ENCODE peak calls at places on chromosomes 3 and 15, in ten cellular contexts. One of them, this sample, is unnamed.
A peak's percentile ranks its signal among the peaks of the same experiment; 100 is the strongest.

GRCh38 chr3:96814581-96815567 is at the start of gene EPHA6:
- DNase-seq in fibroblast of lung: no peak
- DNase-seq in spleen: peak; percentile 62
- DNase-seq in GM12865: no peak
- DNase-seq in endodermal cell: peak; percentile 73
- DNase-seq in breast epithelium: no peak
- DNase-seq in cardiac fibroblast: no peak
- DNase-seq in astrocyte: no peak
- DNase-seq in transverse colon: no peak
- DNase-seq in type B pancreatic cell: peak; percentile 71
- DNase-seq in this sample: no peak

GRCh38 chr15:63402498-63403253 is 21.0 kb upstream of the CA12 start:
- DNase-seq in fibroblast of lung: peak; percentile 63
- DNase-seq in spleen: no peak
- DNase-seq in GM12865: peak; percentile 30
- DNase-seq in endodermal cell: no peak
- DNase-seq in breast epithelium: no peak
- DNase-seq in cardiac fibroblast: peak; percentile 64
- DNase-seq in astrocyte: peak; percentile 13
- DNase-seq in transverse colon: no peak
- DNase-seq in type B pancreatic cell: no peak
- DNase-seq in this sample: no peak

GRCh38 chr15:70243686-70244540 is 146.2 kb upstream of the TLE3 start:
- DNase-seq in fibroblast of lung: no peak
- DNase-seq in spleen: peak; percentile 61
- DNase-seq in GM12865: no peak
- DNase-seq in endodermal cell: peak; percentile 33
- DNase-seq in breast epithelium: no peak
- DNase-seq in cardiac fibroblast: no peak
- DNase-seq in astrocyte: no peak
- DNase-seq in transverse colon: no peak
- DNase-seq in type B pancreatic cell: no peak
- DNase-seq in this sample: peak; percentile 30

GRCh38 chr15:101498731-101499480 is 9.4 kb upstream of the PCSK6 start:
- DNase-seq in fibroblast of lung: no peak
- DNase-seq in spleen: no peak
- DNase-seq in GM12865: no peak
- DNase-seq in endodermal cell: peak; percentile 36
- DNase-seq in breast epithelium: peak; percentile 10
- DNase-seq in cardiac fibroblast: no peak
- DNase-seq in astrocyte: no peak
- DNase-seq in transverse colon: no peak
- DNase-seq in type B pancreatic cell: no peak
- DNase-seq in this sample: peak; percentile 41

GRCh38 chr3:186247821-186248814 is 113.9 kb downstream of the DGKG start:
- DNase-seq in fibroblast of lung: no peak
- DNase-seq in spleen: no peak
- DNase-seq in GM12865: peak; percentile 20
- DNase-seq in endodermal cell: no peak
- DNase-seq in breast epithelium: no peak
- DNase-seq in cardiac fibroblast: no peak
- DNase-seq in astrocyte: peak; percentile 30
- DNase-seq in transverse colon: no peak
- DNase-seq in type B pancreatic cell: no peak
- DNase-seq in this sample: no peak

GRCh38 chr3:142929109-142929508 is 34.4 kb downstream of the PAQR9 start:
- DNase-seq in fibroblast of lung: peak; percentile 24
- DNase-seq in spleen: no peak
- DNase-seq in GM12865: peak; percentile 73
- DNase-seq in endodermal cell: peak; percentile 84
- DNase-seq in breast epithelium: no peak
- DNase-seq in cardiac fibroblast: peak; percentile 49
- DNase-seq in astrocyte: no peak
- DNase-seq in transverse colon: peak; percentile 65
- DNase-seq in type B pancreatic cell: no peak
- DNase-seq in this sample: no peak

GRCh38 chr3:4947028-4947427 is 32.2 kb upstream of the BHLHE40 start:
- DNase-seq in fibroblast of lung: no peak
- DNase-seq in spleen: no peak
- DNase-seq in GM12865: no peak
- DNase-seq in endodermal cell: no peak
- DNase-seq in breast epithelium: no peak
- DNase-seq in cardiac fibroblast: no peak
- DNase-seq in astrocyte: no peak
- DNase-seq in transverse colon: no peak
- DNase-seq in type B pancreatic cell: no peak
- DNase-seq in this sample: no peak

GRCh38 chr3:45869638-45870037 is 16.7 kb upstream of the CCR9 start:
- DNase-seq in fibroblast of lung: no peak
- DNase-seq in spleen: no peak
- DNase-seq in GM12865: no peak
- DNase-seq in endodermal cell: no peak
- DNase-seq in breast epithelium: no peak
- DNase-seq in cardiac fibroblast: no peak
- DNase-seq in astrocyte: no peak
- DNase-seq in transverse colon: no peak
- DNase-seq in type B pancreatic cell: no peak
- DNase-seq in this sample: no peak

GRCh38 chr15:44035781-44036699 is 159.0 kb downstream of the FRMD5 start:
- DNase-seq in fibroblast of lung: no peak
- DNase-seq in spleen: no peak
- DNase-seq in GM12865: no peak
- DNase-seq in endodermal cell: no peak
- DNase-seq in breast epithelium: no peak
- DNase-seq in cardiac fibroblast: peak; percentile 47
- DNase-seq in astrocyte: peak; percentile 74
- DNase-seq in transverse colon: no peak
- DNase-seq in type B pancreatic cell: no peak
- DNase-seq in this sample: no peak

GRCh38 chr3:137988152-137988551 is 21.8 kb upstream of the CLDN18 start:
- DNase-seq in fibroblast of lung: no peak
- DNase-seq in spleen: no peak
- DNase-seq in GM12865: peak; percentile 94
- DNase-seq in endodermal cell: no peak
- DNase-seq in breast epithelium: no peak
- DNase-seq in cardiac fibroblast: no peak
- DNase-seq in astrocyte: no peak
- DNase-seq in transverse colon: no peak
- DNase-seq in type B pancreatic cell: no peak
- DNase-seq in this sample: peak; percentile 11

GRCh38 chr3:190119734-190120133 is 963 bp downstream of the P3H2 start:
- DNase-seq in fibroblast of lung: no peak
- DNase-seq in spleen: no peak
- DNase-seq in GM12865: no peak
- DNase-seq in endodermal cell: no peak
- DNase-seq in breast epithelium: no peak
- DNase-seq in cardiac fibroblast: no peak
- DNase-seq in astrocyte: no peak
- DNase-seq in transverse colon: no peak
- DNase-seq in type B pancreatic cell: no peak
- DNase-seq in this sample: no peak

GRCh38 chr15:58077427-58077826 is 11.9 kb upstream of the ALDH1A2 start:
- DNase-seq in fibroblast of lung: no peak
- DNase-seq in spleen: no peak
- DNase-seq in GM12865: peak; percentile 9
- DNase-seq in endodermal cell: no peak
- DNase-seq in breast epithelium: no peak
- DNase-seq in cardiac fibroblast: no peak
- DNase-seq in astrocyte: no peak
- DNase-seq in transverse colon: no peak
- DNase-seq in type B pancreatic cell: no peak
- DNase-seq in this sample: peak; percentile 45

GRCh38 chr15:75796321-75796720 is 46.9 kb upstream of the UBE2Q2 start:
- DNase-seq in fibroblast of lung: no peak
- DNase-seq in spleen: no peak
- DNase-seq in GM12865: no peak
- DNase-seq in endodermal cell: no peak
- DNase-seq in breast epithelium: no peak
- DNase-seq in cardiac fibroblast: no peak
- DNase-seq in astrocyte: no peak
- DNase-seq in transverse colon: no peak
- DNase-seq in type B pancreatic cell: no peak
- DNase-seq in this sample: no peak

GRCh38 chr3:69838217-69838616 is 99.0 kb downstream of the MITF start:
- DNase-seq in fibroblast of lung: peak; percentile 99
- DNase-seq in spleen: no peak
- DNase-seq in GM12865: no peak
- DNase-seq in endodermal cell: no peak
- DNase-seq in breast epithelium: no peak
- DNase-seq in cardiac fibroblast: peak; percentile 66
- DNase-seq in astrocyte: peak; percentile 95
- DNase-seq in transverse colon: no peak
- DNase-seq in type B pancreatic cell: no peak
- DNase-seq in this sample: no peak

GRCh38 chr3:172607305-172608121 is 84.3 kb upstream of the TNFSF10 start:
- DNase-seq in fibroblast of lung: peak; percentile 78
- DNase-seq in spleen: no peak
- DNase-seq in GM12865: peak; percentile 59
- DNase-seq in endodermal cell: peak; percentile 87
- DNase-seq in breast epithelium: no peak
- DNase-seq in cardiac fibroblast: peak; percentile 95
- DNase-seq in astrocyte: peak; percentile 92
- DNase-seq in transverse colon: no peak
- DNase-seq in type B pancreatic cell: no peak
- DNase-seq in this sample: peak; percentile 86

GRCh38 chr3:55885721-55886120 is 398.6 kb upstream of the WNT5A start:
- DNase-seq in fibroblast of lung: peak; percentile 62
- DNase-seq in spleen: no peak
- DNase-seq in GM12865: no peak
- DNase-seq in endodermal cell: no peak
- DNase-seq in breast epithelium: no peak
- DNase-seq in cardiac fibroblast: no peak
- DNase-seq in astrocyte: peak; percentile 66
- DNase-seq in transverse colon: no peak
- DNase-seq in type B pancreatic cell: no peak
- DNase-seq in this sample: no peak
- TF ChIP-seq CTCF in fibroblast of lung: peak; percentile 29
- TF ChIP-seq CTCF in spleen: no peak
- TF ChIP-seq CTCF in GM12865: no peak
- TF ChIP-seq CTCF in endodermal cell: peak; percentile 60
- TF ChIP-seq CTCF in breast epithelium: no peak
- TF ChIP-seq CTCF in cardiac fibroblast: peak; percentile 26
- TF ChIP-seq CTCF in astrocyte: no peak
- TF ChIP-seq CTCF in transverse colon: no peak
- TF ChIP-seq CTCF in type B pancreatic cell: no peak
- TF ChIP-seq CTCF in this sample: no peak

DNA sequence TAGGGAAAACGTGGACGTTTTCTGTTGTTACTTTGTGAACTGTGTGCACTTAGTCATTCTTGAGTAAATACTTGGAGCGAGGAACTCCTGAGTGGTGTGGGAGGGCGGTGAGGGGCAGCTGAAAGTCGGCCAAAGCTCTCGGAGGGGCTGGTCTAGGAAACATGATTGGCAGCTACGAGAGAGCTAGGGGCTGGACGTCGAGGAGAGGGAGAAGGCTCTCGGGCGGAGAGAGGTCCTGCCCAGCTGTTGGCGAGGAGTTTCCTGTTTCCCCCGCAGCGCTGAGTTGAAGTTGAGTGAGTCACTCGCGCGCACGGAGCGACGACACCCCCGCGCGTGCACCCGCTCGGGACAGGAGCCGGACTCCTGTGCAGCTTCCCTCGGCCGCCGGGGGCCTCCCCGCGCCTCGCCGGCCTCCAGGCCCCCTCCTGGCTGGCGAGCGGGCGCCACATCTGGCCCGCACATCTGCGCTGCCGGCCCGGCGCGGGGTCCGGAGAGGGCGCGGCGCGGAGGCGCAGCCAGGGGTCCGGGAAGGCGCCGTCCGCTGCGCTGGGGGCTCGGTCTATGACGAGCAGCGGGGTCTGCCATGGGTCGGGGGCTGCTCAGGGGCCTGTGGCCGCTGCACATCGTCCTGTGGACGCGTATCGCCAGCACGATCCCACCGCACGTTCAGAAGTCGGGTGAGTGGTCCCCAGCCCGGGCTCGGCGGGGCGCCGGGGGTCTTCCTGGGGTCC is at the start of gene TGFBR2:
- DNase-seq in fibroblast of lung: peak; percentile 99
- DNase-seq in spleen: peak; percentile 99
- DNase-seq in GM12865: peak; percentile 60
- DNase-seq in endodermal cell: peak; percentile 92
- DNase-seq in breast epithelium: peak; percentile 91
- DNase-seq in cardiac fibroblast: peak; percentile 99
- DNase-seq in astrocyte: peak; percentile 99
- DNase-seq in transverse colon: peak; percentile 95
- DNase-seq in type B pancreatic cell: peak; percentile 86
- DNase-seq in this sample: no peak
- TF ChIP-seq CTCF in fibroblast of lung: no peak
- TF ChIP-seq CTCF in spleen: peak; percentile 35
- TF ChIP-seq CTCF in GM12865: peak; percentile 8
- TF ChIP-seq CTCF in endodermal cell: peak; percentile 50
- TF ChIP-seq CTCF in breast epithelium: no peak
- TF ChIP-seq CTCF in cardiac fibroblast: no peak
- TF ChIP-seq CTCF in astrocyte: no peak
- TF ChIP-seq CTCF in transverse colon: peak; percentile 36
- TF ChIP-seq CTCF in type B pancreatic cell: peak; percentile 49
- TF ChIP-seq CTCF in this sample: no peak

GRCh38 chr3:32569540-32570425 is 875 bp downstream of the DYNC1LI1 start:
- DNase-seq in fibroblast of lung: peak; percentile 32
- DNase-seq in spleen: peak; percentile 93
- DNase-seq in GM12865: peak; percentile 75
- DNase-seq in endodermal cell: peak; percentile 95
- DNase-seq in breast epithelium: peak; percentile 33
- DNase-seq in cardiac fibroblast: peak; percentile 25
- DNase-seq in astrocyte: no peak
- DNase-seq in transverse colon: peak; percentile 74
- DNase-seq in type B pancreatic cell: peak; percentile 83
- DNase-seq in this sample: no peak
- TF ChIP-seq CTCF in fibroblast of lung: no peak
- TF ChIP-seq CTCF in spleen: no peak
- TF ChIP-seq CTCF in GM12865: no peak
- TF ChIP-seq CTCF in endodermal cell: no peak
- TF ChIP-seq CTCF in breast epithelium: no peak
- TF ChIP-seq CTCF in cardiac fibroblast: no peak
- TF ChIP-seq CTCF in astrocyte: no peak
- TF ChIP-seq CTCF in transverse colon: no peak
- TF ChIP-seq CTCF in type B pancreatic cell: no peak
- TF ChIP-seq CTCF in this sample: no peak

DNA sequence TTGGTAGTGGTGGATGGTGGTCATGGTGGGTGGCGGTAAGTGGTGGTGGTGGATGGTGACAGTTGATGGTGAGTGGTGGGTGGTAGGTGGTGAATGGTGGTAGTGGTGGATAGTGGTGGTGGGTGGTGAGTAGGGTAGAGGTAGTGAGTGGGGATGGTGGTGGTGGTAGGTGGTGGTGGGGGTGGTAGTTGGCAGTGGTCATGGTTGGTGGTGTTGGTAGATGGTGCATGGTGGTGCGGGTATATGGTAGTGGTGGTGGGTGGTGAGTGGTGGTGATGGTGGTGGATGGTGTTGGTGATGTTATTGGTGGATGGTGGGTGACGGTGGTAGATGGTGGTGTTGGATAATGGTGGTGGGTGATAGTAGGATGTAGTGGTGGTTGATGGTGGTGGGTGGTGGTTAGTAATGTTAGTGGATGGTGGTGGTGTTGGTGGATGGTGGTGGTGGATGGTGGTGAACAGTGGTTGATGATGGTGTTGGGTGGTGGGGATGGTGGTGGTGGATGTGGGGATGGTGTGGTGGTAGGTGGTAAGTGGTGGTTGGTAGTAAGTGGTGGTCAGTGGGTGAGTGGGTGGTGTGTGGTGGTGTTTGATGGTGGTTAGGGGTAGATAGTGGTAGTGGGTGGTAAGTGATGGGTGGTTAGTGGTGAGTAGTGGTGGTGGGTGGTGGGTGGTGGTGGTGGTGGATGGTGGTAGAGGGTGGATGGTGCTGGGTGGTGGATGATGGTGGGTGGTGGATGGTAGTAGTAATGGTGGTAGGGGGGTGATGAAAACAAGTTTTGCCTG is 16.7 kb upstream of the RIOX2 start:
- DNase-seq in fibroblast of lung: no peak
- DNase-seq in spleen: no peak
- DNase-seq in GM12865: no peak
- DNase-seq in endodermal cell: no peak
- DNase-seq in breast epithelium: no peak
- DNase-seq in cardiac fibroblast: no peak
- DNase-seq in astrocyte: no peak
- DNase-seq in transverse colon: no peak
- DNase-seq in type B pancreatic cell: no peak
- DNase-seq in this sample: no peak
- TF ChIP-seq CTCF in fibroblast of lung: no peak
- TF ChIP-seq CTCF in spleen: no peak
- TF ChIP-seq CTCF in GM12865: no peak
- TF ChIP-seq CTCF in endodermal cell: no peak
- TF ChIP-seq CTCF in breast epithelium: no peak
- TF ChIP-seq CTCF in cardiac fibroblast: no peak
- TF ChIP-seq CTCF in astrocyte: no peak
- TF ChIP-seq CTCF in transverse colon: no peak
- TF ChIP-seq CTCF in type B pancreatic cell: no peak
- TF ChIP-seq CTCF in this sample: no peak

This sample was measured in LNCaP clone FGC.